ENCODE peak calls at places on chromosomes 6 and 20, in eight cellular contexts. S is AG08396, H is HCT116, Q is NCI-H524, U is colonic mucosa, Y is cardiac fibroblast, Z is midbrain, C is T follicular helper cell. J is an unnamed sample.

GRCh38 chr20:19137641-19138040 is 74.8 kb upstream of the SLC24A3 start:
- DNase-seq in S (no peak), H (no peak), Q (no peak), U (no peak), Y (no peak), Z (no peak), C (no peak), J (no peak)

GRCh38 chr20:312067-312466 is 13.3 kb upstream of the SOX12 start:
- DNase-seq in S (no peak), H (no peak), Q (no peak), U (no peak), Y (no peak), Z (no peak), C (no peak), J (no peak)

GRCh38 chr6:89611666-89612065 is 26.9 kb downstream of the LYRM2 start:
- DNase-seq in S (no peak), H (no peak), Q (no peak), U (no peak), Y (peak), Z (no peak), C (no peak), J (peak)

GRCh38 chr6:38571721-38572120 is 68.0 kb downstream of the BTBD9 start:
- DNase-seq in S (no peak), H (no peak), Q (no peak), U (no peak), Y (no peak), Z (no peak), C (no peak), J (no peak)

GRCh38 chr6:111591370-111591900 is 14.2 kb downstream of the TRAF3IP2 start:
- DNase-seq in S (peak), H (peak), Q (no peak), U (peak), Y (peak), Z (no peak), C (no peak), J (peak)

GRCh38 chr20:36950432-36951197 is 893 bp downstream of the SAMHD1 start:
- DNase-seq in S (peak), H (no peak), Q (peak), U (peak), Y (peak), Z (no peak), C (peak), J (peak)

GRCh38 chr6:41548098-41548840 is 2.1 kb downstream of the FOXP4 start:
- DNase-seq in S (no peak), H (no peak), Q (no peak), U (no peak), Y (no peak), Z (no peak), C (no peak), J (no peak)

GRCh38 chr20:11902264-11902663 is 15.4 kb upstream of the BTBD3 start:
- DNase-seq in S (no peak), H (no peak), Q (no peak), U (no peak), Y (peak), Z (no peak), C (no peak), J (peak)

GRCh38 chr20:58855506-58856314 is 3.2 kb downstream of the GNAS start:
- DNase-seq in S (no peak), H (no peak), Q (no peak), U (no peak), Y (no peak), Z (no peak), C (no peak), J (no peak)

GRCh38 chr6:56860466-56860865 is 94.4 kb upstream of the BEND6 start:
- DNase-seq in S (peak), H (peak), Q (no peak), U (no peak), Y (peak), Z (no peak), C (no peak), J (no peak)

GRCh38 chr20:43936805-43937204 is 22.2 kb downstream of the TOX2 start:
- DNase-seq in S (no peak), H (no peak), Q (no peak), U (no peak), Y (no peak), Z (no peak), C (no peak), J (no peak)

GRCh38 chr6:133964052-133964451 is 11.0 kb downstream of the TBPL1 start:
- DNase-seq in S (peak), H (no peak), Q (no peak), U (no peak), Y (peak), Z (no peak), C (no peak), J (peak)

GRCh38 chr6:125670586-125670985 is 78.8 kb upstream of the HEY2 start:
- DNase-seq in S (no peak), H (no peak), Q (no peak), U (no peak), Y (no peak), Z (peak), C (no peak), J (no peak)

GRCh38 chr6:55528624-55529023 is 50.4 kb downstream of the HMGCLL1 start:
- DNase-seq in S (no peak), H (peak), Q (no peak), U (peak), Y (peak), Z (no peak), C (no peak), J (no peak)

GRCh38 chr20:24699321-24700165 is 230.1 kb downstream of the SYNDIG1 start:
- DNase-seq in S (no peak), H (no peak), Q (peak), U (no peak), Y (no peak), Z (peak), C (no peak), J (no peak)

GRCh38 chr6:30206152-30206551 is 7.1 kb downstream of the TRIM26 start:
- DNase-seq in S (peak), H (no peak), Q (no peak), U (no peak), Y (peak), Z (no peak), C (no peak), J (peak)

GRCh38 chr6:2697291-2697690 is 53.4 kb downstream of the MYLK4 start:
- DNase-seq in S (no peak), H (no peak), Q (no peak), U (no peak), Y (no peak), Z (no peak), C (no peak), J (no peak)

GRCh38 chr6:39137235-39137634 is 22.2 kb upstream of the SAYSD1 start:
- DNase-seq in S (peak), H (no peak), Q (no peak), U (peak), Y (peak), Z (no peak), C (no peak), J (peak)

GRCh38 chr6:166192557-166192956 is 24.9 kb upstream of the TBXT start:
- DNase-seq in S (no peak), H (no peak), Q (no peak), U (no peak), Y (no peak), Z (no peak), C (no peak), J (no peak)

GRCh38 chr6:43221046-43221773 is 8.1 kb downstream of the DNPH1 start:
- DNase-seq in S (no peak), H (no peak), Q (no peak), U (no peak), Y (no peak), Z (peak), C (no peak), J (no peak)

GRCh38 chr20:25389381-25389857 is 1.2 kb downstream of the ABHD12 start:
- DNase-seq in S (peak), H (no peak), Q (peak), U (peak), Y (peak), Z (peak), C (no peak), J (peak)

GRCh38 chr6:87730310-87730709 is 28.3 kb upstream of the AKIRIN2 start:
- DNase-seq in S (no peak), H (no peak), Q (no peak), U (peak), Y (no peak), Z (peak), C (no peak), J (no peak)

GRCh38 chr6:133355922-133356321 is 114.8 kb downstream of the EYA4 start:
- DNase-seq in S (no peak), H (no peak), Q (no peak), U (no peak), Y (no peak), Z (no peak), C (no peak), J (no peak)